ENCODE peak calls at places on chromosome 4, in ten cellular contexts. Y is HAP-1; Z is fibroblast of lung; F is naive thymus-derived CD4-positive, alpha-beta T cell; R is IMR-90; M is lower lobe of right lung; D is thyroid gland; W is CD4-positive, CD25-positive, alpha-beta regulatory T cell; O is trophoblast cell; K is neural progenitor cell. H is an unnamed sample. For H3K4me1, the result is how much of the 10 kb centered on the place peaks cover.

GRCh38 chr4:76765473-76766183 is 132.3 kb downstream of the SOWAHB start:
- DNase-seq in Y (no peak), O (no peak), W (peak), D (no peak), R (peak), M (no peak), Z (peak), K (no peak), F (no peak), H (no peak)

GRCh38 chr4:16253127-16253960 is 27.1 kb upstream of the TAPT1 start:
- DNase-seq in K (no peak), R (peak), Y (no peak), O (no peak), M (no peak), F (no peak), W (no peak), Z (peak), D (no peak), H (no peak)

GRCh38 chr4:154004028-154004427 is 215.1 kb upstream of the SFRP2 start:
- DNase-seq in Z (peak), F (no peak), K (no peak), D (no peak), O (no peak), Y (no peak), W (no peak), M (no peak), R (no peak), H (no peak)

GRCh38 chr4:120815361-120815760 is 107.2 kb downstream of the PRDM5 start:
- DNase-seq in D (no peak), Z (no peak), R (no peak), K (no peak), F (no peak), Y (no peak), M (no peak), W (no peak), O (no peak), H (no peak)

GRCh38 chr4:177242651-177243296 is 66.9 kb upstream of the NEIL3 start:
- DNase-seq in F (no peak), K (no peak), Z (peak), R (peak), Y (no peak), O (no peak), D (no peak), M (no peak), W (peak), H (no peak)

GRCh38 chr4:15420642-15421041 is 7.2 kb upstream of the C1QTNF7 start:
- DNase-seq in Y (no peak), Z (peak), F (no peak), W (no peak), O (peak), M (no peak), R (peak), D (no peak), K (no peak), H (peak)

GRCh38 chr4:57442834-57443291 is 332.7 kb upstream of the IGFBP7 start:
- DNase-seq in Y (peak), O (peak), K (peak), Z (peak), F (no peak), R (peak), W (no peak), D (peak), M (no peak), H (peak)

GRCh38 chr4:23324291-23324690 is 565.6 kb downstream of the PPARGC1A start:
- DNase-seq in K (no peak), R (no peak), W (no peak), F (no peak), O (no peak), Z (peak), M (no peak), Y (no peak), D (no peak), H (no peak)

GRCh38 chr4:100289530-100289888 is 99.2 kb upstream of the DDIT4L start:
- DNase-seq in M (no peak), Y (no peak), R (no peak), Z (no peak), D (no peak), O (peak), W (no peak), F (no peak), K (no peak), H (no peak)

GRCh38 chr4:122758033-122758432 is 25.5 kb downstream of the BBS12 start:
- DNase-seq in Y (peak), W (peak), M (no peak), F (peak), R (peak), D (no peak), O (peak), Z (peak), K (peak), H (no peak)

GRCh38 chr4:911871-912490 is 20.1 kb downstream of the GAK start:
- DNase-seq in Z (no peak), O (no peak), W (no peak), F (no peak), K (no peak), D (no peak), Y (no peak), R (no peak), M (peak), H (no peak)

GRCh38 chr4:123244233-123244632 is 152.4 kb upstream of the SPRY1 start:
- DNase-seq in Y (no peak), D (peak), F (no peak), K (peak), M (peak), O (no peak), R (peak), Z (peak), W (no peak), H (no peak)

GRCh38 chr4:124278477-124278876 is 434.1 kb downstream of the ANKRD50 start:
- DNase-seq in M (no peak), F (no peak), Z (peak), K (no peak), Y (peak), O (peak), R (peak), W (no peak), D (no peak), H (no peak)

GRCh38 chr4:1504786-1505500 is 98.7 kb upstream of the NKX1-1 start:
- DNase-seq in R (no peak), Y (no peak), D (peak), F (no peak), K (no peak), O (no peak), Z (no peak), W (no peak), M (peak), H (no peak)

GRCh38 chr4:173761938-173762337 is 231.9 kb upstream of the HAND2 start:
- DNase-seq in K (no peak), R (no peak), Y (no peak), F (no peak), O (no peak), D (no peak), W (no peak), M (no peak), Z (no peak), H (no peak)

GRCh38 chr4:104906274-104906673 is 240.4 kb upstream of the TET2 start:
- DNase-seq in D (peak), Y (no peak), R (no peak), F (no peak), K (no peak), W (no peak), Z (peak), M (no peak), O (no peak), H (no peak)

GRCh38 chr4:141275834-141276233 is 55.1 kb downstream of the ZNF330 start:
- DNase-seq in M (no peak), O (no peak), K (no peak), W (no peak), Y (no peak), Z (peak), D (no peak), F (no peak), R (peak), H (no peak)

GRCh38 chr4:151604238-151604637 is 156.6 kb downstream of the GATB start:
- DNase-seq in M (no peak), K (no peak), Y (no peak), F (no peak), D (no peak), Z (peak), W (peak), R (peak), O (peak), H (no peak)

DNA sequence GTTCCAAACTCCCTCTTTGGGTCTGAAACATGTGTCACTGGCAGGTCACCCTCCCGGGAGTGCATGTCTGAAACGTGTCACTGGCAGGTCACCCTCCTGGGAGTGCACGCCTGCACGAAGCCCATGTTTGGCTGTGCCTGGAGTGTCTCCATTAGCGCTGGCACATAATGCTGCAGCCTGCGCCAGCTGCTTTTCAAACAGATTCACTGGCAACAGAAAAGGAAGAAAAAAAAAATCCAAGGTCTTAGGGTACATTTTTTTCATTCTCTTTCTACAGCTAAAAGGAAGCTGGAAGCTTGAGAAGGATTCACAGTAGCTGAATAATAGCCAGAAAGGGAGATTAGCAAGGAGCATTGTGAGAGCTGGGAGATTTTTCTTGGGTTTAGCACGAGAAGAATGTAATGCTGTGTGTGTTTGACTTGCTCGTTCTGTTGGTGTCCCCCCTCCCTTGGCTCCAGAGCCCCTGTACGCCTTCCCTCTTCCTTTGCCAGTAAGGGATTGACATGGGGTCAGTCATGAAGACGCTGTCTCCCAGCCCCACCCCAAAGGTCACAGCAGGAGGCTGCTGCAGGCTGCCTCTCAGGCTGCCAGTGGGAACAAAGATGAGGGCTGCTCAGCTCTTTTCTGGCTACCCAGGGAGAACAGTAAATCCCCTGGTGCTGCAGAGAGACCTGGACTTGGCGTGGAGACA is 39.1 kb upstream of the TLR3 start:
- DNase-seq in D (peak), Z (peak), O (no peak), M (peak), R (peak), K (peak), W (no peak), F (no peak), Y (peak), H (peak)
- H3K4me1 ChIP-seq in D (under half), Z (under half), O (under half), M (under half), R (under half), K (under half), W (under half), F (under half), Y (under half), H (under half)

GRCh38 chr4:24568425-24568824 is 15.9 kb downstream of the DHX15 start:
- DNase-seq in D (no peak), Z (no peak), F (no peak), W (no peak), O (no peak), R (no peak), Y (no peak), M (no peak), K (no peak), H (no peak)

GRCh38 chr4:24570172-24570571 is 14.2 kb downstream of the DHX15 start:
- DNase-seq in W (no peak), Y (no peak), D (no peak), O (no peak), M (no peak), K (no peak), Z (no peak), F (no peak), R (no peak), H (no peak)

GRCh38 chr4:24569662-24570061 is 14.7 kb downstream of the DHX15 start:
- DNase-seq in F (no peak), K (no peak), R (no peak), Z (no peak), M (no peak), O (no peak), Y (no peak), W (no peak), D (no peak), H (no peak)

GRCh38 chr4:24573582-24573981 is 10.8 kb downstream of the DHX15 start:
- DNase-seq in F (no peak), K (no peak), D (no peak), O (no peak), R (no peak), Y (no peak), W (no peak), Z (no peak), M (no peak), H (no peak)

GRCh38 chr4:24570574-24571236 is 13.6 kb downstream of the DHX15 start:
- DNase-seq in D (no peak), K (no peak), O (no peak), M (no peak), Z (no peak), W (no peak), R (no peak), Y (no peak), F (no peak), H (no peak)
- H3K4me3 ChIP-seq in D (no peak), K (no peak), O (no peak), M (no peak), Z (no peak), W (peak), R (no peak), Y (no peak), F (no peak), H (no peak)

GRCh38 chr4:3427706-3428446 is 13.9 kb upstream of the HGFAC start:
- DNase-seq in F (no peak), R (no peak), W (no peak), O (no peak), D (no peak), Z (no peak), M (no peak), K (no peak), Y (no peak), H (no peak)

GRCh38 chr4:3424522-3425095 is 17.2 kb upstream of the HGFAC start:
- DNase-seq in Y (no peak), O (no peak), Z (no peak), M (no peak), W (no peak), F (no peak), R (no peak), D (no peak), K (no peak), H (no peak)

GRCh38 chr4:3423952-3424351 is 17.8 kb upstream of the HGFAC start:
- DNase-seq in Z (no peak), O (no peak), F (no peak), R (no peak), Y (no peak), D (no peak), W (no peak), M (no peak), K (no peak), H (no peak)

GRCh38 chr4:3427134-3427476 is 14.7 kb upstream of the HGFAC start:
- DNase-seq in M (no peak), O (no peak), K (no peak), Y (no peak), R (no peak), Z (no peak), D (no peak), F (no peak), W (no peak), H (no peak)

GRCh38 chr4:3426465-3427133 is 15.2 kb upstream of the HGFAC start:
- DNase-seq in O (no peak), Y (no peak), K (no peak), R (no peak), W (no peak), D (no peak), Z (no peak), F (no peak), M (no peak), H (no peak)
- H3K4me1 ChIP-seq in O (under half), Y (under half), K (under half), R (under half), W (under half), D (under half), Z (under half), F (under half), M (under half), H (under half)

DNA sequence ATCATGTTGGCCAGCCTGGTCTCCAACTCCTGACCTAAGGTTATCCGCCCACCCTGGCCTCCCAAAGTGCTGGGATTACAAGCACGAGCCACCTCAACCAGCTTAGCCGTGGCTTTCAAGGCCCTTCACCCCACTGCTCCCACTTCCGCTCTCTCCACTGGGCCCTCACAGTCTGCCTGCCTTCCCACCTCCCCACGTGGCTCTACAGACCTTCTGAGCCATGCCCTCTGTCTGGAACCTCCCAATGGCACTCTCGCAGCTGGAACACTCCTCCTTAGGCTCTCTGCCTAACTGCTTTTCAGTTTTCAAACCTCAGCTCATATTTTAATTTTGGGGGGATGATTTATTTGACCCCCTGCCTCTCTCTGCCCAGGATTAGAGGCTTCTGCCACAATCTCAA is 59.3 kb upstream of the SH3RF1 start:
- DNase-seq in K (no peak), D (no peak), M (no peak), R (no peak), F (no peak), W (no peak), Z (no peak), O (no peak), Y (no peak), H (no peak)
- H3K4me3 ChIP-seq in K (no peak), D (no peak), M (no peak), R (no peak), F (no peak), W (no peak), Z (no peak), O (no peak), Y (no peak), H (no peak)

GRCh38 chr4:130025701-130026100 is 929.7 kb downstream of the C4orf33 start:
- DNase-seq in M (no peak), Z (no peak), D (no peak), W (no peak), Y (no peak), K (no peak), F (no peak), O (no peak), R (no peak), H (no peak)

GRCh38 chr4:130026185-130026584 is 930.2 kb downstream of the C4orf33 start:
- DNase-seq in Y (peak), O (no peak), K (peak), D (no peak), R (no peak), W (no peak), M (no peak), Z (no peak), F (no peak), H (peak)

GRCh38 chr4:130029442-130029841 is 933.5 kb downstream of the C4orf33 start:
- DNase-seq in M (no peak), R (no peak), D (no peak), F (no peak), K (peak), Y (no peak), W (no peak), O (no peak), Z (no peak), H (no peak)

GRCh38 chr4:130031858-130032257 is 935.9 kb downstream of the C4orf33 start:
- DNase-seq in M (no peak), Z (no peak), W (no peak), K (no peak), Y (no peak), R (no peak), O (peak), F (no peak), D (no peak), H (no peak)

GRCh38 chr4:130028552-130028951 is 932.6 kb downstream of the C4orf33 start:
- DNase-seq in M (no peak), K (peak), Y (no peak), D (no peak), Z (no peak), O (no peak), F (no peak), R (no peak), W (no peak), H (no peak)
- H3K4me1 ChIP-seq in M (under half), K (half or more), Y (under half), D (under half), Z (under half), O (under half), F (under half), R (under half), W (under half), H (under half)

DNA sequence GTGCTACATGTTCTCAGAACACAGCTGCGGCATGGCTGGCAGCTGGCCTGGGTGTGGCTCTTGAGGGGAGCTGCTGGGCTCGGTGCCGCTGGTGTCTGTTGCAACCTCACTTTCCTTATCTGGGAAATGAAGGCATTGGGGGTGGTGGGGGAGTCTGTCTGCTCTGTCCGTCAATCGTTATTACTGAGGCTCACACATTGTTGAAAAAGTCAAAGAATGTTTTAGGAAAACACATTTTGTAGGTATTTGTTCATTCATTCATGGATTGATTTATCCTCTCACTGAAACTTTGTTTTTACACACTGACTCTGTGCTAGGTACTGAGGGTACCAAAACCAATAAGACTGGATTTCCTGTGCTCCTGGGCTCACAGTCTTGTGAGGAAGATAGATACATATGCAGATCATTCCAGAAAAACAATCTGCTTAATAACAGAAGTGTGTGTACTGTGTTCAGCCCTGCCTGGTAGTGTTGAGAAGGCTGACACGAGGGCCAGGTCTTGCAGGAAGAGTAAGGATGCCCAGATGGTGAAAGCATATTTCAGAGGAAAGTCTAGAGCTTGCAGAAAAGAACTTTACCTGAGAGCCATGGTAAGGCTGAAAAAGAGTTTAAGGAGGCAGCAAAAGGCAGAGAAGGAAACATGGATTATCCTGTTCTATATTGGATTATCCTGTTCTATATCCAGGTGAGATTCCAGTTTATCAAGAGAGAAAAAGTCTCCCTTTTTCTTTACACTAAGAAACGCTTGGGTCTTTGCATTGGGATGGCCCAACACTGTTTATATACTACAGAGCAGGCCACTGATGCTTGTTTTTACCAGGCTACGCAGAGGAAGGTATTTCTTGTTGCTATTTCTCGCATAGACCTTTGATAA is 217.8 kb downstream of the PTTG2 start:
- DNase-seq in M (peak), O (no peak), R (no peak), Z (peak), D (peak), F (peak), K (no peak), W (peak), Y (no peak), H (no peak)
- H3K4me3 ChIP-seq in M (no peak), O (no peak), R (no peak), Z (no peak), D (no peak), F (peak), K (no peak), W (no peak), Y (no peak), H (no peak)

DNA sequence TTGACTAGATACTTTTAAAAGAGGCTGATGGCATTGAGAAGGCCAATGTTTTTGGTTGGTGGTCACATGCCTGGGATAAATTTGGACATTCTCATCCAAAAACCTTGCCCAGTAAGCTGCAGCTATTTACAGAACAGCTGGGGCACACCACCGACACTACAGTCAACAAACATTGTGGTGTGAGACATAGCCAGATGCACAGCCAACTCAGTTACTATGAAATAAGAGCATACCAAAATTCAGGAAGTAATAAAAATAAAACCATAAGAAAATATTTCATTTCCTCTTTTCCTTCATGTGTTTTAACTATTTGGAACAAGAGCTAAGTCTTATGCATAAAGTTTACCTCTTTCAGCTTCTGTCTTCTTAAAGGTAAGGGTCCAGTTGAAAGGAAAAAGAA is 8.8 kb downstream of the PPM1K start:
- DNase-seq in D (no peak), W (no peak), F (no peak), M (no peak), Z (peak), K (no peak), Y (no peak), R (peak), O (no peak), H (no peak)
- H3K4me1 ChIP-seq in D (under half), W (under half), F (under half), M (under half), Z (under half), K (under half), Y (under half), R (under half), O (under half), H (under half)

H was measured in NT2/D1.